ENCODE peak calls at places on chromosomes 5 and 9, in six cellular contexts. D is activated T-cell treated with anti-CD3 and anti-CD28 coated beads, Interleukin-2, amount 50 U/mL, for 4 hours; N is Caco-2; P is SHP77; T is mesenteric fat pad; L is HL-60. V is an unnamed sample.

GRCh38 chr5:50958852-50959457 is 292.5 kb downstream of the PARP8 start:
- DNase-seq in D (no peak), N (peak), P (peak), T (no peak), L (peak), V (no peak)

GRCh38 chr5:125486634-125487033 is 740.2 kb upstream of the ZNF608 start:
- DNase-seq in D (no peak), N (no peak), P (no peak), T (no peak), L (no peak), V (no peak)

GRCh38 chr9:114238919-114239879 is 83.7 kb upstream of the ORM1 start:
- DNase-seq in D (no peak), N (peak), P (no peak), T (no peak), L (peak), V (no peak)

GRCh38 chr9:137785704-137786161 is 91.8 kb upstream of the CACNA1B start:
- DNase-seq in D (no peak), N (no peak), P (peak), T (no peak), L (no peak), V (no peak)

GRCh38 chr9:23683476-23684095 is 142.5 kb downstream of the ELAVL2 start:
- DNase-seq in D (no peak), N (no peak), P (no peak), T (no peak), L (no peak), V (no peak)

GRCh38 chr5:19630875-19631274 is 357.1 kb downstream of the CDH18 start:
- DNase-seq in D (no peak), N (no peak), P (no peak), T (no peak), L (no peak), V (no peak)

GRCh38 chr5:42912184-42912766 is 100.6 kb upstream of the SELENOP start:
- DNase-seq in D (peak), N (peak), P (peak), T (no peak), L (peak), V (no peak)

GRCh38 chr5:40877371-40877988 is 31.8 kb upstream of the C7 start:
- DNase-seq in D (no peak), N (no peak), P (no peak), T (no peak), L (no peak), V (no peak)

GRCh38 chr9:96126321-96126881 is 175.6 kb downstream of the HSD17B3 start:
- DNase-seq in D (no peak), N (no peak), P (no peak), T (no peak), L (no peak), V (no peak)

GRCh38 chr5:142700566-142700965 is 14.7 kb upstream of the FGF1 start:
- DNase-seq in D (no peak), N (no peak), P (no peak), T (no peak), L (no peak), V (no peak)

GRCh38 chr9:137458194-137459146 is 664 bp downstream of the NSMF start:
- DNase-seq in D (peak), N (no peak), P (peak), T (no peak), L (no peak), V (no peak)

GRCh38 chr5:15203376-15203775 is 296.6 kb upstream of the FBXL7 start:
- DNase-seq in D (no peak), N (no peak), P (no peak), T (no peak), L (no peak), V (no peak)

GRCh38 chr5:124902097-124902821 is 155.8 kb upstream of the ZNF608 start:
- DNase-seq in D (no peak), N (no peak), P (peak), T (no peak), L (no peak), V (no peak)

GRCh38 chr9:79812099-79812498 is 240.3 kb downstream of the TLE4 start:
- DNase-seq in D (no peak), N (no peak), P (no peak), T (no peak), L (no peak), V (no peak)

GRCh38 chr9:101400120-101400519 is 1.5 kb downstream of the ZNF189 start:
- DNase-seq in D (no peak), N (no peak), P (no peak), T (no peak), L (no peak), V (no peak)

GRCh38 chr9:504921-505821 is 290.5 kb downstream of the DOCK8 start:
- DNase-seq in D (peak), N (peak), P (no peak), T (no peak), L (no peak), V (no peak)

GRCh38 chr9:92947268-92948031 is at the start of gene FGD3:
- DNase-seq in D (peak), N (peak), P (peak), T (peak), L (no peak), V (no peak)

GRCh38 chr5:139422307-139422893 is 16.9 kb downstream of the DNAJC18 start:
- DNase-seq in D (peak), N (peak), P (peak), T (no peak), L (peak), V (peak)

GRCh38 chr9:91489391-91489899 is 65.8 kb upstream of the NFIL3 start:
- DNase-seq in D (no peak), N (no peak), P (no peak), T (no peak), L (no peak), V (no peak)

GRCh38 chr9:93625000-93625399 is 48.6 kb downstream of the PHF2 start:
- DNase-seq in D (no peak), N (no peak), P (no peak), T (no peak), L (no peak), V (no peak)

GRCh38 chr9:137044502-137045177 is 1.3 kb downstream of the NPDC1 start:
- DNase-seq in D (no peak), N (no peak), P (no peak), T (no peak), L (no peak), V (no peak)

GRCh38 chr5:149421834-149422233 is 42.7 kb upstream of the IL17B start:
- DNase-seq in D (no peak), N (no peak), P (no peak), T (no peak), L (no peak), V (no peak)

GRCh38 chr5:93053825-93054224 is 527.2 kb downstream of the NR2F1-AS1 start:
- DNase-seq in D (no peak), N (no peak), P (no peak), T (no peak), L (no peak), V (no peak)

V was measured in SIG-M5.